ENCODE peak calls at places on chromosomes 4 and X, in nine cellular contexts. C, A, L, Q, X, W, S, K and P are unnamed samples.

GRCh38 chr4:3226944-3227343 is 22.0 kb upstream of the MSANTD1 start:
- DNase-seq in K (no peak), L (no peak), X (no peak), S (no peak), W (no peak), A (peak), C (no peak), Q (no peak), P (no peak)

GRCh38 chrX:152819732-152820131 is 10.8 kb downstream of the CETN2 start:
- DNase-seq in Q (no peak), S (no peak), K (peak), X (no peak), A (no peak), W (no peak), L (no peak), C (no peak), P (no peak)

GRCh38 chr4:5206391-5206790 is 155.1 kb downstream of the STK32B start:
- DNase-seq in Q (peak), L (peak), C (no peak), K (no peak), S (peak), X (no peak), W (no peak), A (no peak), P (no peak)

GRCh38 chr4:140126261-140126660 is 27.7 kb downstream of the MAML3 start:
- DNase-seq in W (no peak), S (no peak), C (no peak), A (no peak), X (no peak), L (no peak), Q (no peak), K (peak), P (no peak)

GRCh38 chr4:67288964-67289363 is 256.3 kb downstream of the CENPC start:
- DNase-seq in A (no peak), C (peak), X (no peak), Q (no peak), W (peak), K (peak), L (peak), S (no peak), P (no peak)

GRCh38 chrX:153662266-153662665 is 11.3 kb downstream of the PNCK start:
- DNase-seq in Q (peak), S (no peak), A (peak), L (peak), X (no peak), W (no peak), K (peak), C (peak), P (no peak)

GRCh38 chr4:3362431-3363287 is 69.8 kb downstream of the RGS12 start:
- DNase-seq in S (no peak), A (no peak), L (peak), X (no peak), K (no peak), C (no peak), Q (no peak), W (no peak), P (no peak)

GRCh38 chr4:121462660-121463261 is 81.9 kb upstream of the QRFPR start:
- DNase-seq in S (no peak), L (peak), K (peak), C (peak), A (peak), X (peak), Q (peak), W (peak), P (no peak)

GRCh38 chr4:182929296-182929695 is 12.1 kb upstream of the DCTD start:
- DNase-seq in A (no peak), K (peak), S (no peak), W (no peak), C (peak), X (no peak), L (no peak), Q (no peak), P (no peak)

GRCh38 chr4:122576261-122577188 is 44.3 kb downstream of the IL21 start:
- DNase-seq in C (peak), X (peak), S (no peak), A (no peak), K (peak), W (no peak), Q (peak), L (peak), P (no peak)

GRCh38 chr4:181224826-181225225 is 1018.4 kb upstream of the TENM3 start:
- DNase-seq in X (no peak), S (no peak), A (no peak), Q (no peak), K (no peak), W (no peak), C (no peak), L (no peak), P (no peak)

GRCh38 chrX:2652106-2652505 is 39.0 kb upstream of the CD99 start:
- DNase-seq in Q (no peak), X (no peak), S (no peak), W (no peak), C (no peak), K (no peak), A (no peak), L (no peak), P (no peak)

GRCh38 chrX:42290608-42291007 is 367.3 kb upstream of the CASK start:
- DNase-seq in S (no peak), Q (no peak), X (no peak), L (peak), C (no peak), W (no peak), A (no peak), K (peak), P (no peak)

GRCh38 chrX:9957743-9958142 is 9.4 kb upstream of the CLDN34 start:
- DNase-seq in K (no peak), S (no peak), Q (no peak), X (no peak), A (no peak), W (no peak), C (no peak), L (peak), P (no peak)

GRCh38 chr4:20393486-20394100 is 141.9 kb downstream of the SLIT2 start:
- DNase-seq in X (no peak), L (no peak), A (no peak), Q (no peak), K (peak), C (no peak), S (no peak), W (no peak), P (no peak)

GRCh38 chr4:20532096-20532495 is 168.2 kb upstream of the PACRGL start:
- DNase-seq in A (no peak), K (no peak), L (no peak), W (no peak), Q (no peak), X (no peak), C (no peak), S (no peak), P (no peak)

GRCh38 chr4:98625920-98626319 is 32.5 kb downstream of the TSPAN5 start:
- DNase-seq in S (no peak), X (no peak), A (no peak), K (no peak), L (no peak), Q (no peak), W (no peak), C (no peak), P (no peak)

GRCh38 chr4:98625399-98625798 is 33.0 kb downstream of the TSPAN5 start:
- DNase-seq in S (no peak), W (no peak), A (no peak), K (no peak), Q (no peak), X (no peak), L (no peak), C (no peak), P (no peak)

GRCh38 chr4:98627477-98627876 is 30.9 kb downstream of the TSPAN5 start:
- DNase-seq in S (no peak), W (no peak), C (no peak), Q (no peak), L (no peak), X (no peak), K (no peak), A (no peak), P (no peak)

GRCh38 chr4:98627883-98628282 is 30.5 kb downstream of the TSPAN5 start:
- DNase-seq in K (peak), L (no peak), X (no peak), C (no peak), W (no peak), S (no peak), A (no peak), Q (no peak), P (no peak)

GRCh38 chr4:98626350-98626749 is 32.1 kb downstream of the TSPAN5 start:
- DNase-seq in A (no peak), S (no peak), K (peak), X (peak), W (no peak), Q (no peak), C (peak), L (no peak), P (no peak)
- TF ChIP-seq CTCF in A (no peak), S (no peak), K (peak), X (no peak), W (no peak), Q (no peak), C (no peak), L (no peak), P (no peak)

GRCh38 chrX:131792789-131793462 is 230.2 kb upstream of the STK26 start:
- DNase-seq in Q (no peak), S (peak), X (peak), C (no peak), L (no peak), K (peak), A (peak), W (no peak), P (no peak)

GRCh38 chrX:131789664-131790063 is 233.4 kb upstream of the STK26 start:
- DNase-seq in Q (no peak), S (no peak), W (no peak), L (no peak), A (no peak), X (no peak), C (no peak), K (no peak), P (no peak)

GRCh38 chrX:131795442-131796229 is 227.5 kb upstream of the STK26 start:
- DNase-seq in K (no peak), C (no peak), L (no peak), W (no peak), Q (no peak), S (peak), A (peak), X (no peak), P (no peak)

GRCh38 chrX:131791608-131792355 is 231.3 kb upstream of the STK26 start:
- DNase-seq in K (peak), X (no peak), S (peak), Q (no peak), C (no peak), W (no peak), L (no peak), A (peak), P (no peak)

GRCh38 chrX:131792356-131792749 is 230.7 kb upstream of the STK26 start:
- DNase-seq in W (no peak), Q (no peak), S (peak), C (no peak), L (no peak), X (peak), K (peak), A (peak), P (no peak)
- TF ChIP-seq CTCF in W (peak), Q (peak), S (peak), C (no peak), L (no peak), X (peak), K (peak), A (no peak), P (no peak)

GRCh38 chr4:138663883-138664282 is 351.7 kb upstream of the NOCT start:
- DNase-seq in K (no peak), C (no peak), Q (no peak), S (no peak), X (no peak), A (no peak), L (no peak), W (no peak), P (no peak)

GRCh38 chr4:138655970-138656369 is 359.6 kb upstream of the NOCT start:
- DNase-seq in W (no peak), S (no peak), K (no peak), X (no peak), Q (no peak), A (no peak), C (no peak), L (no peak), P (no peak)

GRCh38 chr4:138659640-138660325 is 355.8 kb upstream of the NOCT start:
- DNase-seq in K (no peak), X (no peak), W (no peak), A (no peak), S (no peak), Q (no peak), C (no peak), L (no peak), P (no peak)

GRCh38 chr4:138659041-138659565 is 356.5 kb upstream of the NOCT start:
- DNase-seq in S (no peak), K (no peak), X (no peak), C (no peak), L (no peak), Q (no peak), A (no peak), W (no peak), P (no peak)

DNA sequence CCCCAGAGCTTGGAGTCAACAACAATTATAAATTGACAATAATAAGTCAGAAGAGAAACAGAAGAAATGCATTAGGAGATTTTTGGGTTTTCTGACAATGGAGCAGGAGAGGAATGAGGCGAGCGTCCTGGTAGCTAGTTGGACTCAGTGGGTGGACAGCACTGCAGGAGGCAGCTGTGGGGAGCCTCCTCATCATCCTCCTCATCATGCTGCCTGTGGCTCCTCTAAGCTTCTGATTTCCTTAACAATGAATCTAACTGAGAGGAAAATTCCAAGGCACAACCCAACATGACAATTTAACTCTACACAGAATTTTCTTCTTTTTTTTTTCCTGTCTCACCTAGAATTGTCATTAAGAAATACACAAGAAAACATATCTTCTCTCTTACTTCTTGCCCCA is 357.1 kb upstream of the NOCT start:
- DNase-seq in A (no peak), K (no peak), C (no peak), L (no peak), S (no peak), Q (no peak), W (no peak), X (no peak), P (no peak)
- TF ChIP-seq CTCF in A (no peak), K (no peak), C (no peak), L (no peak), S (no peak), Q (no peak), W (no peak), X (no peak), P (no peak)

DNA sequence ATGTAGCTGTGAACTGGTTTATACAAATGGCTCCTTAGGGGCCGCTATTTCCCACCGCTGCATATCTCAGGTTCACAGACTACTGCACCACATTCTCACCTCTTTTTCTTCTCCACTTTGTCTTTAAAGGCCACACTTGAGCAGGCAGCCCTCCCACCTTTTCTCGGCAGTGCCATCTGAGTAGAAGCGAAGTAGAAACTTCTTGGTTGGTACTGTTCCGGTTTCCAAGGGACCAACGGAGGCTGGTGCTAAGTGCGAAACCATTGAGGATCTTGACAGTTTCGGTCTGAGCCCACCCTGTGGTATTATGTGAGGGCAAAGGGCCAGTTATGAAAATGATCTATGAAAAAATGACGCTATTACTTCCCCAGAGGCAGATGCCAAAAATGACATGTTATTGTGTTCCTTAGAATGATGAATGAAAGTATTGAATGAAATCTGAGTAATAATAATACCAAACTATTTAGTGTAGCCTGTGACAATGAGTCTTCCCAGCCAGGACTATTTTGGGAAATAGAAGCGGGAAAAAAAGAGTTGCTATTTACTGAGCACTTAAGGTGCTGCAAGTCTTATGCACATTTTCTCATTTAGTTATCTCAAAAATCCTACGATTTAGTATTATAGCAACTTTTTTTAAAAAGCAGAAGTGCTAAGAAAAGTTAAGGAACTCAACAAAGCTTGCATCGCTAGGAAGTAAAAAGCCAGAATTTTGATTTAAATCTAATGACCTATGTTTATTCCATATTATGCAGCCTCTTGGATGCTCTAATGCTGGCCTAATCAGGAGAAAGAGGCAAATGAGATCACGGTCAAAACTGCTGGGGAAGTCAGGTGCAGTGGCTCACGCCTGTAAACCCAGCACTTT is 29.6 kb upstream of the CHRNA9 start:
- DNase-seq in K (no peak), L (no peak), W (no peak), A (no peak), X (no peak), Q (no peak), S (no peak), C (no peak), P (no peak)
- TF ChIP-seq CTCF in K (no peak), L (no peak), W (no peak), A (no peak), X (no peak), Q (no peak), S (no peak), C (no peak), P (no peak)

DNA sequence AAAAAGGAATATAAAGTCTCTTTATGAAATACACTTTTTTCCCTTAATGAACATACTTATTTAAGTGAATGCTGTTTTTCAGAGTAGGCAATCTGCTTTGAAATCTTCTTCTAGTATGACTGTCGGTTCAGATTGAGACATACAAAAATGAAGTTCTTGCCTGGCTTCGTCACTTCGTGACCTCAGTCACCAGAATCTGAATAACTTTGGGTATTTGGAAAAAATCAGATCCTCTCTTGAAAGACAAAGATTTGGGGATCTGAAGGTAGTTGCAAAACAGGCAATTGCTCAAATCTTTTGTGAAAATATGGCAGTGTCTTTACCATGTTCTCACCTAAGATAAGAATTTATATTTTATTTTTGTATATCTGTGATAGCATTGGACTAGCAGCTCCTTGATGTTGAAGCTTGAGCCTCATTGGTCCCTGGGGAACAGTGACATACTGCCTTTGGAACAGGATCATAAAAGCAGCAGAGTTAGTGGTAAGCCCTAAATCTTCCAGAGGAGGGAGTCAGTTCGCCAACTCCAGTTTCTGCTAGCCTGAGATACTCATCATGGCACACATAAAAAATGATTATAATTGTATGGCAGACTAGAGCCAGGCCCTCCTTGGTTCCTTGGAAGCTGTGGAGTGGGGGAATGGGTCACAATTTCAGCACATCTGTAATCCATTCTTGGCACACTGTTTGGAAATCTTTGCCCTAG is 4.9 kb downstream of the ARFIP1 start:
- DNase-seq in X (peak), K (peak), S (no peak), A (no peak), L (peak), C (peak), W (no peak), Q (no peak), P (no peak)
- TF ChIP-seq CTCF in X (no peak), K (peak), S (peak), A (no peak), L (no peak), C (peak), W (no peak), Q (no peak), P (peak)

DNA sequence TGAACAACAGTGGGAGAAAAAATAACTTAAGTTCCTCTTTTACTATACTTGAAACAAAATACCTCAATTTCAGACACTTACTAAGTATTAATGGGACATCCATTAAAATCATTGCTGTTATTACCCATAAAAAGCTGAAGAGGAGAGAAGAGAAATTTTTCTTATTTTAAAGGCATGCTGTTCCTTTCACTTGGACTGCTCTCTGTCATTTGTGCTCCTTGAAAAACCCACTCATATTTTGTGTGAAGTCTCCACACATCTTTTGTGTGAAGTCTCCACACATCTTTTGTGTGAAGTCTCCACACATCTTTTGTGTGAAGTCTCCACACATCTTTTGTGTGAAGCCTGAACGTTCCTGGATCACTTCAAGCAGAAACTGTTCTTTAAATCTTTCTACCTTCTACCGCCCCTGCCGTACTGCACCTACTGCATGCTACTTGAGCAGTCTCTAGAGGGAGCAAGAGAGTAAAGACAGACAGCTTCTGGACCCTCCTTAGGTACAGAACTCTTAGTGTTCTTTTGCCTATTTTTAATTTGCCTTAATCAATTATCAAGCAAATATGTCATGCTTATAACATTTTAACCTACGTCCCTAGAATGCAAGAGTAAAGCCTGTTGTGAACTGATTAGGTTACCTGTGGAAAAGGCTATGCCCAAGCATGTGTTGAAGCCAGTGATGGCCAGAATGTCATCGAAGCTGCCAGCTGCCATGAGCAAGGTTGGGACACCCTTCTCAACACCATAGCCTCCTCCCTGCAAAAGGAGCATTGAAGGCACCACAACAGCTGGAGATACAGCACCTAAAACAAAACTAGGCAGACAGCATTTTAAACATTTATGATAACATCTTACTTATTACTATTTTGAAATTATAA is 27.1 kb upstream of the SLC9B1 start:
- DNase-seq in W (peak), C (peak), X (peak), A (peak), S (no peak), Q (no peak), L (peak), K (peak), P (no peak)
- TF ChIP-seq CTCF in W (peak), C (peak), X (peak), A (peak), S (peak), Q (peak), L (peak), K (peak), P (peak)

DNA sequence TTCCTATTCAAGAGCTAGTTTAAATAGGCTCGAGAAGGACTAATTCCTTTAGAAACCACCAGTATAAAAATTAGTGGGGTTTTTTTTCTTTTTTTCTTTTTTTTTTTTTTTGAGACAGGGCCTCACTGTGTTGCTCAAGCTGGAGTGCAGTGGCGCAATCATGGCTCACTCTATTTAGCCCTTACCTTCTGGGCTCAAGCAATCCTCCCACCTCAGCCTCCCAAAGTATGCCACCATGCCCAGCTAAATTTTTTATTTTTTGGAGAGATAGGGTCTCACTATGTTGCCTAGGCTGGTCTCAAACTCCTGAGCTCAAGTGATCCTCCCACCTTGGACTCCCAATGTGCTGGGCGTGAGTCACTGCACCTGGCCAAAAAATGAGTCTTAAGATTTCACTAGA is 52.8 kb downstream of the APOO start:
- DNase-seq in A (no peak), Q (no peak), W (no peak), C (peak), L (peak), X (no peak), S (no peak), K (peak), P (peak)
- TF ChIP-seq CTCF in A (no peak), Q (no peak), W (no peak), C (no peak), L (no peak), X (no peak), S (no peak), K (no peak), P (no peak)